ENCODE peak calls at places on chromosomes 5 and 9, in ten cellular contexts. A is kidney epithelial cell; T is GM10248; S is brain microvascular endothelial cell; C is dorsolateral prefrontal cortex; R is fibroblast of the aortic adventitia; W is activated CD8-positive, alpha-beta T cell treated with anti-CD3 and anti-CD28 coated beads for 36 hours; Q is MM.1S; B is HCT116; Z is heart left ventricle. D is an unnamed sample.

GRCh38 chr9:3181049-3181953 is 337.4 kb upstream of the PUM3 start:
- DNase-seq in A (no peak), T (peak; percentile 43), S (no peak), C (peak; percentile 65), R (peak; percentile 7), W (peak; percentile 71), Q (peak; percentile 87), B (no peak), Z (peak; percentile 60), D (peak; percentile 35)

GRCh38 chr5:149489605-149490037 is 61.6 kb downstream of the CSNK1A1 start:
- DNase-seq in A (no peak), T (no peak), S (no peak), C (no peak), R (peak; percentile 86), W (no peak), Q (no peak), B (no peak), Z (no peak), D (no peak)

GRCh38 chr9:34252016-34252415 is 73.2 kb downstream of the UBAP1 start:
- DNase-seq in A (peak; percentile 25), T (no peak), S (no peak), C (no peak), R (peak; percentile 89), W (no peak), Q (no peak), B (no peak), Z (no peak), D (no peak)

GRCh38 chr9:134434896-134435506 is 108.7 kb downstream of the RXRA start:
- DNase-seq in A (peak; percentile 94), T (no peak), S (peak; percentile 91), C (peak; percentile 95), R (peak; percentile 99), W (no peak), Q (no peak), B (no peak), Z (peak; percentile 94), D (no peak)

GRCh38 chr5:154211611-154212390 is 21.3 kb downstream of the GALNT10 start:
- DNase-seq in A (no peak), T (no peak), S (peak; percentile 22), C (no peak), R (peak; percentile 59), W (no peak), Q (no peak), B (no peak), Z (no peak), D (no peak)

GRCh38 chr9:32755730-32756129 is 27.6 kb upstream of the TMEM215 start:
- DNase-seq in A (no peak), T (no peak), S (no peak), C (no peak), R (no peak), W (no peak), Q (no peak), B (no peak), Z (no peak), D (no peak)

GRCh38 chr5:1112596-1113331 is 901 bp upstream of the SLC12A7 start:
- DNase-seq in A (peak; percentile 67), T (no peak), S (no peak), C (no peak), R (no peak), W (no peak), Q (peak; percentile 81), B (peak; percentile 19), Z (no peak), D (no peak)

GRCh38 chr5:151947924-151948323 is 23.3 kb upstream of the GLRA1 start:
- DNase-seq in A (no peak), T (no peak), S (peak; percentile 40), C (no peak), R (no peak), W (no peak), Q (no peak), B (no peak), Z (no peak), D (no peak)

GRCh38 chr5:82364497-82364896 is 86.3 kb upstream of the RPS23 start:
- DNase-seq in A (no peak), T (no peak), S (peak; percentile 75), C (no peak), R (peak; percentile 92), W (no peak), Q (no peak), B (no peak), Z (no peak), D (no peak)

GRCh38 chr5:171898379-171898778 is 108.1 kb downstream of the FBXW11 start:
- DNase-seq in A (no peak), T (no peak), S (no peak), C (no peak), R (no peak), W (no peak), Q (no peak), B (no peak), Z (no peak), D (no peak)

GRCh38 chr9:124281934-124282351 is 24.2 kb downstream of the NEK6 start:
- DNase-seq in A (peak; percentile 77), T (no peak), S (no peak), C (no peak), R (no peak), W (peak; percentile 52), Q (no peak), B (no peak), Z (no peak), D (no peak)

GRCh38 chr5:82924241-82924989 is 152.8 kb downstream of the TMEM167A start:
- DNase-seq in A (no peak), T (no peak), S (no peak), C (no peak), R (peak; percentile 44), W (no peak), Q (no peak), B (no peak), Z (no peak), D (no peak)

GRCh38 chr5:120124961-120125360 is 339.1 kb upstream of the PRR16 start:
- DNase-seq in A (no peak), T (no peak), S (no peak), C (no peak), R (peak; percentile 30), W (no peak), Q (no peak), B (no peak), Z (no peak), D (no peak)
- TF ChIP-seq CTCF in A (no peak), T (no peak), S (no peak), C (no peak), R (no peak), W (no peak), Q (no peak), B (no peak), Z (no peak), D (no peak)

GRCh38 chr5:10528056-10528816 is 35.6 kb upstream of the ANKRD33B start:
- DNase-seq in A (no peak), T (no peak), S (no peak), C (no peak), R (peak; percentile 87), W (no peak), Q (no peak), B (no peak), Z (no peak), D (no peak)
- TF ChIP-seq CTCF in A (no peak), T (no peak), S (peak; percentile 31), C (no peak), R (peak; percentile 27), W (no peak), Q (no peak), B (peak; percentile 32), Z (no peak), D (no peak)

DNA sequence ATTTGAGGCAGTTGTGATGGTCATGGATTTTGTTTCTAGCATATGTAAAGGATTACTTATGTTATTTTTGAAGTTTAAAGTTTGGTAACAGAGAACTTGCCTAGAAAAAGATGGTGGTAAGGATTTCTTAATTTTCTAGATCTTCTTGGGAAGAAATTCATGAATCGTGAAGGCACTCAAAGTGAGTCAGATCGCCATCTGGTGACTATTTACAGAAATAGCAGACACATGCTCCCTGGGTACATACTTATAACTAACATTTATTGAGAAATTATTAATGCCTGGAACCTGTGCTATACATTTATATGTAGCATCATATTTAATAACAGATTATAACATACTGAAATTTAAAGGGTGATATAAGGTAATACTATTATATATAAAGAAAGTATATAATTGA is 299.7 kb downstream of the IZUMO3 start:
- DNase-seq in A (no peak), T (no peak), S (peak; percentile 2), C (no peak), R (peak; percentile 10), W (no peak), Q (peak; percentile 26), B (peak; percentile 1), Z (no peak), D (peak; percentile 2)
- TF ChIP-seq CTCF in A (peak; percentile 53), T (peak; percentile 20), S (peak; percentile 31), C (no peak), R (peak; percentile 15), W (peak; percentile 45), Q (peak; percentile 43), B (peak; percentile 25), Z (no peak), D (no peak)

GRCh38 chr5:179822059-179822432 is 1.3 kb downstream of the SQSTM1 start:
- DNase-seq in A (no peak), T (no peak), S (no peak), C (no peak), R (no peak), W (no peak), Q (no peak), B (no peak), Z (no peak), D (no peak)

GRCh38 chr5:179822444-179822990 is 1.8 kb downstream of the SQSTM1 start:
- DNase-seq in A (no peak), T (no peak), S (no peak), C (no peak), R (no peak), W (no peak), Q (no peak), B (no peak), Z (no peak), D (no peak)

GRCh38 chr5:179820127-179820482 is 600 bp upstream of the SQSTM1 start:
- DNase-seq in A (no peak), T (no peak), S (no peak), C (no peak), R (peak; percentile 37), W (no peak), Q (no peak), B (no peak), Z (no peak), D (no peak)

GRCh38 chr5:179820483-179821297 is at the start of gene SQSTM1:
- DNase-seq in A (no peak), T (peak; percentile 90), S (peak; percentile 48), C (peak; percentile 84), R (peak; percentile 84), W (peak; percentile 79), Q (peak; percentile 82), B (no peak), Z (peak; percentile 94), D (peak; percentile 95)

DNA sequence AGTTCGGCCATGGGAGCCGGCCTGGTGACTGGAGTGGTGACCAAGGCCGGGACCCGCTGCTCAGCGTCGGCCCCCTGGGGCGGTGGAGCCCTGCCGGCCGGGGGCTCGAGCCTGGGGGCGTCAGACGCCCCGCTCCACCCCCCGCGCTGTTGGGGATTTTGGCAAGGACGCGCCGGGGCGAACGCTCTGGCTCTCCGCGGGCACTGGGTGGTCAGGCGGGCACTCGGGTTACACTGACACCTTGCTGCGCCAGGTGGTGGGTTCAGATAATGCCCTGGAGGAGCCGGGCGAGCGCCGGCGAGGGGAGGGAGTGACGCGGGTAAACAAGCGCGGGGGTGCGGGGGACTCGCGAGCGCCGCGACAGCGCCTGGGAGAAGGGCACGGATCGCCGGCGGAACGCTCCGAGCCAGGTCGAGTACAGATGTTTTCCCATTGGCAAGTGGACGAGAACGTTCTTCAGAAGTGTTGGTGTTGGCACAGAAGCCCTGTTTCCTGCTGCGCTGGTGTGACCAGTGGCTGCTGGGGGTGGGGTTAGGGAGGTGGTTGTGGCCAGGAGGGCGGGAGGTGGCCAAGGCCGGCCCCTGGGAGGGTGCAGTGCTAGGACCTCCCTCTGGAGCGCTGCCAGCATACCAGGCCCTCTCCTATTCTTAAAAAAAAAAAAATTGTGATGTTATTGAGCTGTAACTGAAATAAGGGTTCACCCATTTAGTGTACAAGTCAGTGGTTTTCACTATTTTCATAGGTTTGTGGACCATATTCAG is 773 bp downstream of the SQSTM1 start:
- DNase-seq in A (peak; percentile 60), T (peak; percentile 91), S (peak; percentile 92), C (peak; percentile 92), R (peak; percentile 97), W (peak; percentile 91), Q (peak; percentile 85), B (peak; percentile 81), Z (peak; percentile 97), D (peak; percentile 94)
- TF ChIP-seq CTCF in A (no peak), T (no peak), S (no peak), C (no peak), R (no peak), W (peak; percentile 47), Q (no peak), B (no peak), Z (no peak), D (no peak)